ENCODE peak calls at places on chromosomes 11 and 22, in five cellular contexts. One of them, this sample, is unnamed.

GRCh38 chr11:13216019-13217006 is 61.3 kb upstream of the BMAL1 start:
- DNase-seq in PC-9: peak; percentile 89
- DNase-seq in A549: peak; percentile 91
- DNase-seq in heart left ventricle: peak; percentile 33
- DNase-seq in OCI-LY7: no peak
- DNase-seq in this sample: no peak

GRCh38 chr11:111675891-111676290 is 73.6 kb downstream of the SIK2 start:
- DNase-seq in PC-9: peak; percentile 21
- DNase-seq in OCI-LY7: no peak
- DNase-seq in heart left ventricle: no peak
- DNase-seq in A549: no peak
- DNase-seq in this sample: no peak

GRCh38 chr22:39814899-39815298 is 78.7 kb downstream of the ENTHD1 start:
- DNase-seq in PC-9: peak; percentile 64
- DNase-seq in OCI-LY7: no peak
- DNase-seq in A549: no peak
- DNase-seq in heart left ventricle: no peak
- DNase-seq in this sample: no peak

GRCh38 chr11:1742371-1742770 is 8.0 kb downstream of the IFITM10 start:
- DNase-seq in PC-9: no peak
- DNase-seq in OCI-LY7: no peak
- DNase-seq in heart left ventricle: no peak
- DNase-seq in A549: no peak
- DNase-seq in this sample: no peak

GRCh38 chr11:62645660-62645933 is 816 bp downstream of the GANAB start:
- DNase-seq in A549: no peak
- DNase-seq in heart left ventricle: no peak
- DNase-seq in OCI-LY7: peak; percentile 27
- DNase-seq in PC-9: no peak
- DNase-seq in this sample: no peak

GRCh38 chr11:61295596-61295926 is 445 bp upstream of the VWCE start:
- DNase-seq in heart left ventricle: no peak
- DNase-seq in OCI-LY7: no peak
- DNase-seq in PC-9: no peak
- DNase-seq in A549: no peak
- DNase-seq in this sample: no peak

GRCh38 chr11:110601941-110602340 is 110.3 kb downstream of the ARHGAP20 start:
- DNase-seq in PC-9: no peak
- DNase-seq in OCI-LY7: no peak
- DNase-seq in A549: no peak
- DNase-seq in heart left ventricle: no peak
- DNase-seq in this sample: no peak

GRCh38 chr11:1335811-1336761 is 26.7 kb upstream of the TOLLIP start:
- DNase-seq in PC-9: peak; percentile 72
- DNase-seq in heart left ventricle: peak; percentile 68
- DNase-seq in OCI-LY7: peak; percentile 81
- DNase-seq in A549: no peak
- DNase-seq in this sample: peak; percentile 48

GRCh38 chr11:35847473-35847872 is 96.4 kb upstream of the LDLRAD3 start:
- DNase-seq in PC-9: no peak
- DNase-seq in A549: no peak
- DNase-seq in heart left ventricle: no peak
- DNase-seq in OCI-LY7: no peak
- DNase-seq in this sample: no peak

GRCh38 chr11:87187930-87188329 is 150.2 kb downstream of the TMEM135 start:
- DNase-seq in A549: no peak
- DNase-seq in OCI-LY7: no peak
- DNase-seq in heart left ventricle: no peak
- DNase-seq in PC-9: no peak
- DNase-seq in this sample: no peak

GRCh38 chr22:47129902-47130301 is 367.5 kb downstream of the TBC1D22A start:
- DNase-seq in A549: no peak
- DNase-seq in PC-9: peak; percentile 92
- DNase-seq in OCI-LY7: no peak
- DNase-seq in heart left ventricle: no peak
- DNase-seq in this sample: no peak

GRCh38 chr11:112958670-112959069 is 2.5 kb upstream of the NCAM1 start:
- DNase-seq in OCI-LY7: no peak
- DNase-seq in heart left ventricle: no peak
- DNase-seq in A549: peak; percentile 4
- DNase-seq in PC-9: peak; percentile 72
- DNase-seq in this sample: no peak

GRCh38 chr11:43576834-43577521 is 103.6 kb upstream of the HSD17B12 start:
- DNase-seq in PC-9: no peak
- DNase-seq in OCI-LY7: no peak
- DNase-seq in heart left ventricle: peak; percentile 45
- DNase-seq in A549: peak; percentile 66
- DNase-seq in this sample: no peak

GRCh38 chr11:17019231-17019630 is 5.0 kb upstream of the PLEKHA7 start:
- DNase-seq in PC-9: peak; percentile 61
- DNase-seq in OCI-LY7: no peak
- DNase-seq in heart left ventricle: no peak
- DNase-seq in A549: no peak
- DNase-seq in this sample: no peak

GRCh38 chr22:36397081-36397766 is 9.5 kb upstream of the MYH9 start:
- DNase-seq in heart left ventricle: no peak
- DNase-seq in A549: peak; percentile 47
- DNase-seq in PC-9: peak; percentile 90
- DNase-seq in OCI-LY7: no peak
- DNase-seq in this sample: no peak

GRCh38 chr11:116543099-116543498 is 229.7 kb downstream of the BUD13 start:
- DNase-seq in heart left ventricle: no peak
- DNase-seq in A549: no peak
- DNase-seq in PC-9: no peak
- DNase-seq in OCI-LY7: no peak
- DNase-seq in this sample: no peak

GRCh38 chr11:13309156-13309555 is 31.6 kb downstream of the BMAL1 start:
- DNase-seq in PC-9: no peak
- DNase-seq in A549: no peak
- DNase-seq in OCI-LY7: no peak
- DNase-seq in heart left ventricle: no peak
- DNase-seq in this sample: no peak

GRCh38 chr11:6824461-6824860 is 21.0 kb upstream of the OR10A5 start:
- DNase-seq in A549: no peak
- DNase-seq in OCI-LY7: no peak
- DNase-seq in PC-9: no peak
- DNase-seq in heart left ventricle: no peak
- DNase-seq in this sample: no peak

GRCh38 chr11:91231226-91231625 is 993.4 kb upstream of the FAT3 start:
- DNase-seq in heart left ventricle: peak; percentile 32
- DNase-seq in PC-9: no peak
- DNase-seq in A549: no peak
- DNase-seq in OCI-LY7: no peak
- DNase-seq in this sample: no peak

GRCh38 chr11:20488352-20488751 is 100.8 kb downstream of the PRMT3 start:
- DNase-seq in OCI-LY7: no peak
- DNase-seq in heart left ventricle: no peak
- DNase-seq in PC-9: no peak
- DNase-seq in A549: no peak
- DNase-seq in this sample: no peak

GRCh38 chr11:119531623-119532022 is 108.7 kb upstream of the THY1 start:
- DNase-seq in OCI-LY7: no peak
- DNase-seq in A549: no peak
- DNase-seq in PC-9: no peak
- DNase-seq in heart left ventricle: no peak
- DNase-seq in this sample: no peak

GRCh38 chr22:43277987-43278601 is 65.1 kb downstream of the SCUBE1 start:
- DNase-seq in A549: no peak
- DNase-seq in OCI-LY7: no peak
- DNase-seq in PC-9: no peak
- DNase-seq in heart left ventricle: no peak
- DNase-seq in this sample: no peak

GRCh38 chr22:17057959-17058814 is 26.6 kb upstream of the IL17RA start:
- DNase-seq in PC-9: no peak
- DNase-seq in OCI-LY7: peak; percentile 58
- DNase-seq in heart left ventricle: peak; percentile 64
- DNase-seq in A549: peak; percentile 37
- DNase-seq in this sample: peak; percentile 34

GRCh38 chr11:42576318-42576717 is 735.5 kb upstream of the API5 start:
- DNase-seq in PC-9: no peak
- DNase-seq in OCI-LY7: no peak
- DNase-seq in A549: no peak
- DNase-seq in heart left ventricle: no peak
- DNase-seq in this sample: no peak

GRCh38 chr11:116328410-116328809 is 444.4 kb downstream of the BUD13 start:
- DNase-seq in A549: no peak
- DNase-seq in PC-9: no peak
- DNase-seq in heart left ventricle: no peak
- DNase-seq in OCI-LY7: no peak
- DNase-seq in this sample: no peak

GRCh38 chr11:131975624-131976420 is 605.4 kb downstream of the NTM start:
- DNase-seq in PC-9: no peak
- DNase-seq in OCI-LY7: no peak
- DNase-seq in A549: no peak
- DNase-seq in heart left ventricle: no peak
- DNase-seq in this sample: no peak

GRCh38 chr11:62431171-62431895 is 12.5 kb downstream of the SCGB1A1 start:
- DNase-seq in A549: no peak
- DNase-seq in heart left ventricle: no peak
- DNase-seq in OCI-LY7: no peak
- DNase-seq in PC-9: no peak
- DNase-seq in this sample: no peak

GRCh38 chr11:69400769-69401590 is 80.5 kb upstream of the LINC01488 start:
- DNase-seq in OCI-LY7: no peak
- DNase-seq in A549: no peak
- DNase-seq in PC-9: no peak
- DNase-seq in heart left ventricle: no peak
- DNase-seq in this sample: no peak

GRCh38 chr11:26623076-26623666 is 51.1 kb upstream of the MUC15 start:
- DNase-seq in A549: peak; percentile 15
- DNase-seq in OCI-LY7: no peak
- DNase-seq in heart left ventricle: no peak
- DNase-seq in PC-9: peak; percentile 53
- DNase-seq in this sample: no peak

GRCh38 chr11:16361108-16361869 is 4.9 kb upstream of the SOX6 start:
- DNase-seq in OCI-LY7: no peak
- DNase-seq in heart left ventricle: no peak
- DNase-seq in A549: no peak
- DNase-seq in PC-9: no peak
- DNase-seq in this sample: no peak

GRCh38 chr11:102957953-102958352 is 2.4 kb upstream of the MMP13 start:
- DNase-seq in OCI-LY7: no peak
- DNase-seq in heart left ventricle: no peak
- DNase-seq in A549: no peak
- DNase-seq in PC-9: no peak
- DNase-seq in this sample: no peak

GRCh38 chr22:50250249-50250554 is 863 bp downstream of the HDAC10 start:
- DNase-seq in A549: no peak
- DNase-seq in PC-9: no peak
- DNase-seq in heart left ventricle: no peak
- DNase-seq in OCI-LY7: no peak
- DNase-seq in this sample: no peak
- H3K4me3 ChIP-seq in A549: peak overlapping the region; percentile 53
- H3K4me3 ChIP-seq in PC-9: peak overlapping the region; percentile 84
- H3K4me3 ChIP-seq in heart left ventricle: peak overlapping the region; percentile 72
- H3K4me3 ChIP-seq in OCI-LY7: peak overlapping the region; percentile 81
- H3K4me3 ChIP-seq in this sample: peak overlapping the region; percentile 89

GRCh38 chr11:10514210-10514609 is 26.8 kb downstream of the RNF141 start:
- DNase-seq in PC-9: no peak
- DNase-seq in OCI-LY7: peak; percentile 11
- DNase-seq in A549: no peak
- DNase-seq in heart left ventricle: no peak
- DNase-seq in this sample: no peak

GRCh38 chr11:10514713-10515112 is 26.3 kb downstream of the RNF141 start:
- DNase-seq in PC-9: no peak
- DNase-seq in heart left ventricle: no peak
- DNase-seq in OCI-LY7: no peak
- DNase-seq in A549: no peak
- DNase-seq in this sample: no peak

GRCh38 chr11:10515418-10515817 is 25.6 kb downstream of the RNF141 start:
- DNase-seq in OCI-LY7: no peak
- DNase-seq in A549: no peak
- DNase-seq in heart left ventricle: no peak
- DNase-seq in PC-9: no peak
- DNase-seq in this sample: no peak

GRCh38 chr11:10506013-10506370 is 35.0 kb downstream of the RNF141 start:
- DNase-seq in OCI-LY7: no peak
- DNase-seq in heart left ventricle: no peak
- DNase-seq in A549: no peak
- DNase-seq in PC-9: no peak
- DNase-seq in this sample: no peak

GRCh38 chr11:10511046-10511711 is 29.8 kb downstream of the RNF141 start:
- DNase-seq in OCI-LY7: no peak
- DNase-seq in heart left ventricle: no peak
- DNase-seq in A549: no peak
- DNase-seq in PC-9: no peak
- DNase-seq in this sample: no peak
- TF ChIP-seq CTCF in OCI-LY7: no peak
- TF ChIP-seq CTCF in heart left ventricle: no peak
- TF ChIP-seq CTCF in A549: no peak
- TF ChIP-seq CTCF in PC-9: no peak
- TF ChIP-seq CTCF in this sample: no peak

DNA sequence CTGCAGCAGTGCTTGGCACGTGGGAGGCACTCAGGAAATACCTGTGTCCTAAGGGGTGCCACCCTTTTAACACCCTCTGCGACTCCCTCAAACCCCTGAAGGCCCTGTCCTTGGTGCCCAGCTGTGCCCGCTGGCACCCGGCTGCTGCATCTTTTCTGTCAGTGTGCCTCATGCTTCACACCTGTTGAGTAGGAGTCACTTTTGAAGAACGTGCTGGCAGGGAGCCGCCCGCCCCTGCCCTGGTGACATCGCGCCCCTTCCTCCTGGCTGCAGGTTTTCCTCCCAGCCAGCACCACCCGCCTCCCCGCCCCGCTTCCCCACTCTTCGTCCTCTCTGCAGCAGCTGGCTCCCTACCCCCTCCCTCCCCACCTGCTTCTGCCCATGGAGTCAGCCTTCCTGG is 17.8 kb downstream of the FRMD8 start:
- DNase-seq in heart left ventricle: no peak
- DNase-seq in A549: no peak
- DNase-seq in OCI-LY7: no peak
- DNase-seq in PC-9: no peak
- DNase-seq in this sample: no peak
- H3K4me3 ChIP-seq in heart left ventricle: no peak overlapping the region
- H3K4me3 ChIP-seq in A549: no peak overlapping the region
- H3K4me3 ChIP-seq in OCI-LY7: peak overlapping the region; percentile 45
- H3K4me3 ChIP-seq in PC-9: no peak overlapping the region
- H3K4me3 ChIP-seq in this sample: no peak overlapping the region

DNA sequence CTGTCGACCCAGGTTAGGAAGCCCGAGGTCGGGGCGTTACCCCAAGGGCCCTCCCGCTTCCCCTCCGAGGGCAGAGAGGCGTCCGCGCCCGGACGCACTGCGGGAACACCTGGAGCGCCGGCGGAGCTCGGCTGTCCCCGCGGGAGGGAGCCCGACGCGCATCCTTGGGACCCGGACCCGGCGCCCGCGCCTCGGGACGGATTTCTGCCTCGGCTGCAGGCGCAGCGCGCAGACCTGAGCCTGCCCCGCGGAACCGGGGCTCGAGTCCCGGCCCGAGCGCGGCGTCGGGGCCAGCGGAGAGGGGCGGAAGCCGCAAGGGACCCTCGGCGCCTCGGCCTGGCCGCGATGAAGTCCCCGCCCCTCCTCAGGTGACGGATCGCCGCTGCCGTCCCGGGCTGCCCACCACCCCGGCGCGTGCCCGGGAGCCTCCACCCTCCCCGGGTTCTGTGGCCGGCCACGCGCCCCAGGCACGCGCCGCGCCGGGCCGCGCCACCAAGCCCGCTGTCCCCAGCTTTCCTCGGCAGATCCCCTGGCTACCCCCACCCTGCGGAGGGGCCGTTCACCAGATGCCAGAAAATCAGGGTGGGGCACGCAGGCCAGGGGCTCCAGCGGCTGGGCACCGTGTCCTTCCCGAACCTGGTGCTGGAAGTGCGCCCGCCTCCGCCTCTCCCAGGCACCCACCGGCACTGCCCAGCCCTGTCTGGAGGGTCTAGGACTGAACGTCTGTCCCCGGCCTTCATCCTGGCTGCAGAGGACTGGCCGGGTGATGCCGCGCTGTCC is 407 bp downstream of the GLB1L3 start:
- DNase-seq in OCI-LY7: no peak
- DNase-seq in heart left ventricle: no peak
- DNase-seq in PC-9: no peak
- DNase-seq in A549: no peak
- DNase-seq in this sample: no peak
- TF ChIP-seq CTCF in OCI-LY7: no peak
- TF ChIP-seq CTCF in heart left ventricle: no peak
- TF ChIP-seq CTCF in PC-9: no peak
- TF ChIP-seq CTCF in A549: no peak
- TF ChIP-seq CTCF in this sample: no peak

This sample was measured in GM06990.